ENCODE peak calls at places on chromosomes 13 and 19, in eight cellular contexts. J is fibroblast of lung; Q is NCI-H748 treated with DMSO at 0.1 percent for 48 hours; O is heart left ventricle; B is AG04450; H is activated CD8-positive, alpha-beta T cell treated with anti-CD3 and anti-CD28 coated beads for 36 hours; M is mammary epithelial cell; D is A549. F is an unnamed sample.

GRCh38 chr19:30029721-30030510 is 87.9 kb downstream of the URI1 start:
- DNase-seq in M (peak; percentile 88), O (no peak), B (no peak), Q (no peak), J (peak; percentile 88), D (no peak), H (peak; percentile 60), F (no peak)

GRCh38 chr13:21948781-21949474 is 278.1 kb downstream of the FGF9 start:
- DNase-seq in B (no peak), M (no peak), J (no peak), O (no peak), H (no peak), D (no peak), Q (no peak), F (no peak)

GRCh38 chr13:68160466-68160865 is 930.3 kb upstream of the PCDH9 start:
- DNase-seq in D (no peak), H (no peak), M (no peak), J (no peak), O (no peak), B (no peak), Q (no peak), F (no peak)

GRCh38 chr19:611506-611869 is 21.8 kb downstream of the HCN2 start:
- DNase-seq in O (no peak), B (peak; percentile 76), J (peak; percentile 99), Q (no peak), M (peak; percentile 70), H (peak; percentile 84), D (no peak), F (no peak)

GRCh38 chr19:38686530-38686888 is 39.1 kb downstream of the ACTN4 start:
- DNase-seq in Q (no peak), J (no peak), B (no peak), D (no peak), H (peak; percentile 61), O (no peak), M (no peak), F (no peak)

GRCh38 chr13:96934889-96935490 is 59.3 kb downstream of the OXGR1 start:
- DNase-seq in M (no peak), J (no peak), D (no peak), Q (no peak), O (no peak), B (no peak), H (no peak), F (no peak)

GRCh38 chr19:58387338-58388174 is 487 bp downstream of the RPS5 start:
- DNase-seq in D (no peak), O (no peak), H (no peak), B (no peak), Q (no peak), M (no peak), J (no peak), F (peak; percentile 34)

GRCh38 chr13:34349091-34349722 is 531.3 kb downstream of the RFC3 start:
- DNase-seq in J (peak; percentile 100), B (peak; percentile 80), O (peak; percentile 81), Q (no peak), M (peak; percentile 85), D (no peak), H (no peak), F (no peak)

GRCh38 chr19:15113245-15114152 is 6.3 kb downstream of the SYDE1 start:
- DNase-seq in O (peak; percentile 68), D (no peak), Q (no peak), B (no peak), H (no peak), J (no peak), M (no peak), F (no peak)

GRCh38 chr13:43767351-43767901 is 19.3 kb downstream of the ENOX1 start:
- DNase-seq in B (no peak), Q (no peak), D (no peak), O (peak; percentile 65), M (no peak), J (no peak), H (no peak), F (no peak)

GRCh38 chr19:29963576-29963975 is 21.5 kb downstream of the URI1 start:
- DNase-seq in B (no peak), O (no peak), D (no peak), H (no peak), J (no peak), M (no peak), Q (no peak), F (peak; percentile 15)